ENCODE peak calls at places on chromosome 7, in nine cellular contexts. T is neural crest cell, G is adrenal gland, V is WERI-Rb-1, H is AG04450, U is coronary artery, J is GM12865, X is WTC11, I is AG09309. W is an unnamed sample.

GRCh38 chr7:44193011-44193802 is 4.0 kb upstream of the GCK start:
- DNase-seq in T (no peak), G (no peak), V (no peak), H (no peak), U (no peak), J (peak), X (no peak), I (no peak), W (no peak)

GRCh38 chr7:55255501-55256445 is 109.4 kb upstream of the LANCL2 start:
- DNase-seq in T (peak), G (peak), V (peak), H (peak), U (peak), J (peak), X (peak), I (no peak), W (peak)

GRCh38 chr7:22781230-22781711 is 41.4 kb downstream of the TOMM7 start:
- DNase-seq in T (no peak), G (no peak), V (no peak), H (peak), U (no peak), J (no peak), X (no peak), I (peak), W (no peak)

GRCh38 chr7:128829391-128830166 is 627 bp upstream of the FLNC start:
- DNase-seq in T (no peak), G (no peak), V (no peak), H (no peak), U (no peak), J (no peak), X (no peak), I (no peak), W (no peak)

GRCh38 chr7:137961200-137962177 is 40.4 kb downstream of the CREB3L2 start:
- DNase-seq in T (no peak), G (no peak), V (no peak), H (no peak), U (no peak), J (peak), X (no peak), I (no peak), W (no peak)

GRCh38 chr7:63925626-63926460 is 72.8 kb upstream of the ZNF722 start:
- DNase-seq in T (no peak), G (peak), V (peak), H (no peak), U (peak), J (peak), X (no peak), I (peak), W (no peak)

GRCh38 chr7:111438369-111439289 is 123.7 kb downstream of the IMMP2L start:
- DNase-seq in T (no peak), G (no peak), V (no peak), H (peak), U (no peak), J (no peak), X (no peak), I (no peak), W (no peak)

GRCh38 chr7:96561892-96562291 is 147.8 kb downstream of the SEM1 start:
- DNase-seq in T (no peak), G (no peak), V (no peak), H (no peak), U (no peak), J (no peak), X (no peak), I (no peak), W (no peak)

GRCh38 chr7:47458057-47458456 is 123.9 kb downstream of the TNS3 start:
- DNase-seq in T (no peak), G (peak), V (no peak), H (peak), U (no peak), J (no peak), X (no peak), I (peak), W (no peak)

GRCh38 chr7:41491313-41491712 is 211.6 kb downstream of the INHBA start:
- DNase-seq in T (no peak), G (no peak), V (no peak), H (peak), U (no peak), J (no peak), X (no peak), I (no peak), W (no peak)

GRCh38 chr7:44172803-44173424 is 16.3 kb downstream of the GCK start:
- DNase-seq in T (no peak), G (no peak), V (no peak), H (no peak), U (peak), J (no peak), X (no peak), I (no peak), W (no peak)

GRCh38 chr7:39565538-39565937 is 666 bp upstream of the YAE1 start:
- DNase-seq in T (no peak), G (no peak), V (no peak), H (no peak), U (no peak), J (no peak), X (no peak), I (no peak), W (no peak)

GRCh38 chr7:113831509-113831908 is 87.3 kb downstream of the PPP1R3A start:
- DNase-seq in T (no peak), G (no peak), V (no peak), H (no peak), U (no peak), J (no peak), X (no peak), I (no peak), W (no peak)

GRCh38 chr7:20831976-20832375 is 45.3 kb upstream of the SP8 start:
- DNase-seq in T (no peak), G (no peak), V (no peak), H (no peak), U (no peak), J (no peak), X (no peak), I (no peak), W (no peak)

GRCh38 chr7:103636153-103636552 is 190.1 kb upstream of the SLC26A5 start:
- DNase-seq in T (no peak), G (no peak), V (no peak), H (no peak), U (no peak), J (no peak), X (no peak), I (no peak), W (no peak)

GRCh38 chr7:90701021-90701420 is 104.9 kb downstream of the CDK14 start:
- DNase-seq in T (no peak), G (no peak), V (no peak), H (no peak), U (no peak), J (peak), X (no peak), I (no peak), W (no peak)

GRCh38 chr7:115406216-115406615 is 484.3 kb downstream of the MDFIC start:
- DNase-seq in T (no peak), G (no peak), V (no peak), H (no peak), U (no peak), J (no peak), X (no peak), I (no peak), W (no peak)

GRCh38 chr7:155925682-155926081 is 113.4 kb upstream of the SHH start:
- DNase-seq in T (no peak), G (no peak), V (no peak), H (no peak), U (no peak), J (no peak), X (no peak), I (no peak), W (no peak)

GRCh38 chr7:152464312-152465117 is 28.7 kb upstream of the KMT2C start:
- DNase-seq in T (peak), G (peak), V (peak), H (peak), U (peak), J (peak), X (peak), I (peak), W (peak)

GRCh38 chr7:95917622-95918021 is 145.3 kb downstream of the DYNC1I1 start:
- DNase-seq in T (no peak), G (no peak), V (no peak), H (no peak), U (no peak), J (no peak), X (no peak), I (no peak), W (peak)

GRCh38 chr7:157434701-157435100 is 97.9 kb downstream of the DNAJB6 start:
- DNase-seq in T (no peak), G (no peak), V (no peak), H (no peak), U (no peak), J (no peak), X (no peak), I (no peak), W (no peak)

GRCh38 chr7:27108390-27109127 is 6.1 kb upstream of the HOXA2 start:
- DNase-seq in T (no peak), G (no peak), V (peak), H (no peak), U (no peak), J (no peak), X (peak), I (no peak), W (peak)

GRCh38 chr7:40298421-40298820 is 163.6 kb downstream of the SUGCT start:
- DNase-seq in T (no peak), G (no peak), V (no peak), H (no peak), U (no peak), J (no peak), X (no peak), I (peak), W (no peak)

GRCh38 chr7:77930496-77930895 is 131.9 kb downstream of the PHTF2 start:
- DNase-seq in T (no peak), G (no peak), V (no peak), H (no peak), U (no peak), J (no peak), X (no peak), I (no peak), W (no peak)

GRCh38 chr7:44383566-44383965 is 58.2 kb upstream of the CAMK2B start:
- DNase-seq in T (no peak), G (peak), V (no peak), H (peak), U (peak), J (no peak), X (no peak), I (peak), W (no peak)

GRCh38 chr7:29970158-29970557 is 19.4 kb downstream of the SCRN1 start:
- DNase-seq in T (no peak), G (no peak), V (no peak), H (no peak), U (no peak), J (no peak), X (no peak), I (no peak), W (no peak)

GRCh38 chr7:76080211-76080610 is 32.3 kb downstream of the MDH2 start:
- DNase-seq in T (no peak), G (no peak), V (no peak), H (no peak), U (no peak), J (no peak), X (no peak), I (no peak), W (no peak)

GRCh38 chr7:87144173-87144657 is 8.0 kb upstream of the DMTF1 start:
- DNase-seq in T (no peak), G (no peak), V (no peak), H (no peak), U (no peak), J (peak), X (no peak), I (no peak), W (no peak)

GRCh38 chr7:153457796-153458195 is 594.4 kb upstream of the DPP6 start:
- DNase-seq in T (no peak), G (no peak), V (no peak), H (no peak), U (no peak), J (no peak), X (no peak), I (no peak), W (no peak)

DNA sequence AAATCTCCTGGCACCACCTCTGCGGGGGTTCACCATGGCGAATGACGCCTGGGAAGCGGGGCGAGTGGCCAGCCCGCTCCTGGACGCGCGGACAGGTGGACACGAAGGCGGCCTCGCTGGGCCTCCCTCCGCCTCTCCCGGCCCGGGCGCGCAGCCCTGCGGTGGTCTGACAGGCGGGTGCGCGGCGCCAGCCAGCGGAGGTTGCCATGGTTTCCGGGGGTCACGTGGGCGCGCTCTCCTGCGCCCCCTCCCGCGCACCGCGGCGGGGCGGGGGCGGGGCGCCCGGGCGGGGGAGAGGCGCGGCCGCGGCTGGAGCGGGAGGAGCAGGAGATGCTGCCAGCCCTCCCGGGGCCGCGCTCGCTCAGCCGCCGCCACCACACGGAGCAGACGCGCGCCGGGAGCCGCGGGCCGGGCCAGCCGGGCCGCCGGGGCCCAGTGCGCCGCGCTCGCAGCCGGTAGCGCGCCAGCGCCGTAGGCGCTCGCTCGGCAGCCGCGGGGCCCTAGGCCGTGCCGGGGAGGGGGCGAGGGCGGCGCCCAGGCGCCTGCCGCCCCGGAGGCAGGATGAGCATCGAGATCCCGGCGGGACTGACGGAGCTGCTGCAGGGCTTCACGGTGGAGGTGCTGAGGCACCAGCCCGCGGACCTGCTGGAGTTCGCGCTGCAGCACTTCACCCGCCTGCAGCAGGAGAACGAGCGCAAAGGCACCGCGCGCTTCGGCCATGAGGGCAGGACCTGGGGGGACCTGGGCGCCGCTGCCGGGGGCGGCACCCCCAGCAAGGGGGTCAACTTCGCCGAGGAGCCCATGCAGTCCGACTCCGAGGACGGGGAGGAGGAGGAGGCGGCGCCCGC is at the start of gene PRKAR2B:
- DNase-seq in T (peak), G (peak), V (peak), H (peak), U (peak), J (peak), X (peak), I (no peak), W (peak)
- TF ChIP-seq CTCF in T (peak), G (no peak), V (no peak), H (no peak), U (no peak), J (no peak), X (no peak), I (no peak), W (no peak)

GRCh38 chr7:150378115-150378852 is 846 bp upstream of the ZNF775 start:
- DNase-seq in T (peak), G (no peak), V (peak), H (peak), U (no peak), J (peak), X (peak), I (no peak), W (peak)
- TF ChIP-seq CTCF in T (peak), G (no peak), V (peak), H (peak), U (no peak), J (peak), X (no peak), I (peak), W (no peak)

GRCh38 chr7:24463474-24463873 is 109.8 kb upstream of the PALS2 start:
- DNase-seq in T (no peak), G (no peak), V (no peak), H (no peak), U (no peak), J (no peak), X (no peak), I (no peak), W (no peak)
- TF ChIP-seq CTCF in T (no peak), G (no peak), V (no peak), H (no peak), U (no peak), J (no peak), X (no peak), I (no peak), W (no peak)

DNA sequence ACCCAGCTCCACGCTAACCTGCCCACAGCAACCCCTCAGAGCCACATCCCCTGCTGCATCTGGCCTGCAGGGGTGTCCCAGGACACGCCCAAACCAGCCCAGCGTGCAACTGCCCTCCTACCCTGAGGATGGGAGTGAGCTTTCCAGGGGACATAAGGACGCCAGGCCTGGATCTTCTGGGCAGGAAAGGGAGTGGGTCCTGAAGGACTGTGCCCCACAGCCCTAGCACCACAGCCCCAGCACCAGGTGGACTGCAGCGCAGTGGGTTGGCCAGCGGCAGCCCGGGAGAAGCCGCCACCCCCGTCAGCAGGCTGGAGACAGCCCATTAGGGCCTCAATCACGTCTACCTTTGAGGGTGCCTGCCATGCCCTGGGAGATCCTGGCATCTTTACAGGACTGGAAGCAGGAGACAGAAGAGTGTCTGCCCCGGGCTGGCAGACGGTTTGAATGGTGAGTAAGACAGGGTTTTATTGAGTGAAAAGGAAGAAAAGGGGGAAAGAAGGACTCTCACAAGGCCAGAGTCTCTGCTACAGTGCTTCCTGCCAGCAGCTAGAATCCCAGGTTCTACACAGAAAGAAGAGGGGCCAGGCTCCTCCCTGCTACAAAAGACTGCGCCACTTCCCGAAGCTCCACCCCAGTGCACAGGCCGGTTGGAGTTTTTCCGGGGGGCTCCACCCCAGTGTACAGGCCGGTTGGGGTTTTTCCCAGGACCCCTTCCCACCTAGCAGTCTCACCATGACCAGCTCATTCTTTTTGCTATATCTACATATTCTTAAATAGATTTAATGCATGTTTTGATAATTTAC is 69.8 kb upstream of the KCTD7 start:
- DNase-seq in T (no peak), G (peak), V (no peak), H (no peak), U (no peak), J (no peak), X (no peak), I (no peak), W (peak)
- TF ChIP-seq CTCF in T (no peak), G (no peak), V (no peak), H (no peak), U (no peak), J (no peak), X (no peak), I (no peak), W (no peak)

W was measured in glutamatergic neuron.